ENCODE peak calls at places on chromosomes 1 and 21, in six cellular contexts. I, L, U, F, Y and B are unnamed samples.

GRCh38 chr1:207910678-207911354 is at the start of gene CD34:
- DNase-seq in L (peak), I (no peak), F (no peak), U (no peak), Y (no peak), B (no peak)

GRCh38 chr1:224114787-224115175 is 870 bp downstream of the FBXO28 start:
- DNase-seq in Y (no peak), L (no peak), F (no peak), I (no peak), U (peak), B (no peak)

GRCh38 chr1:151327903-151328674 is 873 bp upstream of the PI4KB start:
- DNase-seq in U (no peak), F (no peak), L (no peak), I (no peak), Y (no peak), B (no peak)

GRCh38 chr21:42536601-42537000 is 22.9 kb downstream of the SLC37A1 start:
- DNase-seq in U (no peak), Y (no peak), F (no peak), I (no peak), L (no peak), B (no peak)

GRCh38 chr21:45488839-45489479 is 53.3 kb downstream of the SLC19A1 start:
- DNase-seq in U (no peak), F (no peak), I (no peak), Y (no peak), L (no peak), B (no peak)

GRCh38 chr1:85707267-85707989 is 805 bp downstream of the ZNHIT6 start:
- DNase-seq in Y (no peak), I (no peak), F (no peak), L (no peak), U (no peak), B (no peak)

GRCh38 chr21:46443910-46444309 is 14.8 kb upstream of the DIP2A start:
- DNase-seq in F (no peak), Y (no peak), L (no peak), I (no peak), U (no peak), B (no peak)

GRCh38 chr1:230858918-230859819 is 9.2 kb downstream of the C1orf198 start:
- DNase-seq in U (no peak), I (peak), Y (no peak), L (no peak), F (peak), B (no peak)

GRCh38 chr1:173210716-173211231 is 3.6 kb upstream of the TNFSF4 start:
- DNase-seq in F (no peak), Y (no peak), I (no peak), L (no peak), U (no peak), B (no peak)

GRCh38 chr1:218705391-218705790 is 360.3 kb downstream of the TGFB2 start:
- DNase-seq in Y (no peak), I (no peak), U (no peak), F (no peak), L (no peak), B (no peak)

GRCh38 chr1:201542166-201543045 is 3.5 kb downstream of the NAV1 start:
- DNase-seq in I (peak), L (no peak), Y (no peak), F (peak), U (no peak), B (no peak)

GRCh38 chr1:85148524-85149250 is 52.1 kb downstream of the SYDE2 start:
- DNase-seq in U (no peak), Y (no peak), I (peak), F (peak), L (peak), B (no peak)

GRCh38 chr1:174160109-174160473 is 771 bp downstream of the RABGAP1L start:
- DNase-seq in U (peak), Y (no peak), I (peak), L (no peak), F (peak), B (no peak)

GRCh38 chr1:245322673-245323072 is 167.9 kb downstream of the KIF26B start:
- DNase-seq in L (no peak), F (no peak), I (no peak), Y (no peak), U (no peak), B (no peak)

GRCh38 chr1:48817505-48818114 is 40.9 kb upstream of the BEND5 start:
- DNase-seq in I (peak), Y (no peak), L (peak), F (peak), U (peak), B (peak)

GRCh38 chr1:239647964-239648632 is 261.7 kb downstream of the CHRM3 start:
- DNase-seq in Y (no peak), F (no peak), I (no peak), U (no peak), L (no peak), B (no peak)

GRCh38 chr1:213268221-213268620 is 217.2 kb downstream of the RPS6KC1 start:
- DNase-seq in L (no peak), I (no peak), F (no peak), Y (no peak), U (no peak), B (no peak)

GRCh38 chr1:75771978-75772377 is 14.1 kb upstream of the RABGGTB start:
- DNase-seq in U (no peak), I (no peak), F (no peak), Y (no peak), L (no peak), B (no peak)

GRCh38 chr1:150256193-150256548 is 1.4 kb upstream of the CA14 start:
- DNase-seq in I (no peak), L (no peak), Y (no peak), U (no peak), F (no peak), B (no peak)

GRCh38 chr1:16612332-16613172 is 812 bp downstream of the NBPF1 start:
- DNase-seq in F (peak), I (peak), L (peak), U (peak), Y (peak), B (no peak)

GRCh38 chr1:145985502-145986439 is 10.6 kb downstream of the TXNIP start:
- DNase-seq in Y (no peak), F (peak), I (peak), U (no peak), L (no peak), B (no peak)

GRCh38 chr21:29316029-29316742 is 17.5 kb downstream of the BACH1 start:
- DNase-seq in Y (no peak), U (no peak), F (no peak), L (no peak), I (no peak), B (no peak)

GRCh38 chr1:241180569-241180968 is 176.4 kb downstream of the RGS7 start:
- DNase-seq in U (no peak), F (no peak), I (no peak), L (no peak), Y (no peak), B (no peak)

GRCh38 chr1:218164111-218164929 is 120.8 kb upstream of the RRP15 start:
- DNase-seq in U (peak), F (peak), Y (no peak), L (no peak), I (peak), B (no peak)

GRCh38 chr1:104402178-104402577 is 652.5 kb downstream of the AMY1C start:
- DNase-seq in I (no peak), U (no peak), F (no peak), Y (no peak), L (no peak), B (no peak)

GRCh38 chr1:155859881-155860841 is 794 bp downstream of the SYT11 start:
- DNase-seq in Y (peak), L (peak), U (peak), F (peak), I (peak), B (peak)

GRCh38 chr1:236144446-236145150 is 2.3 kb downstream of the GPR137B start:
- DNase-seq in I (no peak), F (no peak), L (no peak), Y (no peak), U (no peak), B (no peak)

GRCh38 chr1:99771522-99771921 is 5.1 kb upstream of the FRRS1 start:
- DNase-seq in L (no peak), I (no peak), Y (no peak), F (no peak), U (no peak), B (no peak)

GRCh38 chr1:8661185-8662110 is 156.0 kb downstream of the RERE start:
- DNase-seq in I (peak), Y (no peak), U (no peak), L (no peak), F (peak), B (no peak)

GRCh38 chr1:71786218-71786617 is 496.1 kb downstream of the NEGR1 start:
- DNase-seq in F (no peak), L (no peak), I (no peak), Y (no peak), U (no peak), B (no peak)

GRCh38 chr1:56901720-56902119 is 47.1 kb downstream of the C8A start:
- DNase-seq in I (peak), L (no peak), U (no peak), F (peak), Y (no peak), B (no peak)

GRCh38 chr1:114861384-114861783 is 6.7 kb downstream of the SYCP1 start:
- DNase-seq in U (no peak), L (no peak), Y (no peak), F (no peak), I (no peak), B (no peak)

GRCh38 chr1:152182431-152182830 is 23.4 kb upstream of the RPTN start:
- DNase-seq in F (peak), L (no peak), Y (no peak), U (no peak), I (no peak), B (no peak)

GRCh38 chr1:231931146-231931545 is 304.6 kb downstream of the DISC1 start:
- DNase-seq in U (no peak), I (no peak), L (no peak), Y (no peak), F (no peak), B (no peak)

GRCh38 chr1:245860681-245861552 is 646.2 kb downstream of the SMYD3 start:
- DNase-seq in F (peak), U (no peak), L (no peak), I (peak), Y (no peak), B (no peak)

GRCh38 chr1:37474697-37475379 is 458 bp downstream of the ZC3H12A start:
- DNase-seq in L (no peak), Y (no peak), I (no peak), U (no peak), F (no peak), B (no peak)